ENCODE peak calls at places on chromosomes 5 and 9, in four cellular contexts. A is mammary epithelial cell; V is A549; L is CD4-positive, alpha-beta T cell. K is an unnamed sample.

GRCh38 chr9:124376329-124376728 is 38.9 kb downstream of the PSMB7 start:
- DNase-seq in A (no peak), V (no peak), L (no peak), K (no peak)

GRCh38 chr5:74105126-74105780 is 479.3 kb downstream of the ARHGEF28 start:
- DNase-seq in A (no peak), V (no peak), L (no peak), K (no peak)

GRCh38 chr9:75083188-75083976 is 4.6 kb downstream of the NMRK1 start:
- DNase-seq in A (peak; percentile 23), V (no peak), L (no peak), K (peak; percentile 57)

GRCh38 chr5:95261369-95262175 is 23.3 kb downstream of the MCTP1 start:
- DNase-seq in A (peak; percentile 9), V (no peak), L (no peak), K (peak; percentile 47)

GRCh38 chr9:31848505-31849285 is 535.7 kb upstream of the ACO1 start:
- DNase-seq in A (no peak), V (no peak), L (no peak), K (no peak)

GRCh38 chr5:163475416-163475815 is 15.0 kb downstream of the HMMR start:
- DNase-seq in A (no peak), V (no peak), L (no peak), K (no peak)

GRCh38 chr9:8883313-8883712 is 1083.7 kb upstream of the DMAC1 start:
- DNase-seq in A (no peak), V (no peak), L (no peak), K (no peak)

GRCh38 chr9:108468364-108468763 is 387.4 kb downstream of the ACTL7B start:
- DNase-seq in A (peak; percentile 49), V (peak; percentile 27), L (no peak), K (no peak)

GRCh38 chr5:125113328-125113727 is 366.9 kb upstream of the ZNF608 start:
- DNase-seq in A (no peak), V (no peak), L (no peak), K (no peak)

DNA sequence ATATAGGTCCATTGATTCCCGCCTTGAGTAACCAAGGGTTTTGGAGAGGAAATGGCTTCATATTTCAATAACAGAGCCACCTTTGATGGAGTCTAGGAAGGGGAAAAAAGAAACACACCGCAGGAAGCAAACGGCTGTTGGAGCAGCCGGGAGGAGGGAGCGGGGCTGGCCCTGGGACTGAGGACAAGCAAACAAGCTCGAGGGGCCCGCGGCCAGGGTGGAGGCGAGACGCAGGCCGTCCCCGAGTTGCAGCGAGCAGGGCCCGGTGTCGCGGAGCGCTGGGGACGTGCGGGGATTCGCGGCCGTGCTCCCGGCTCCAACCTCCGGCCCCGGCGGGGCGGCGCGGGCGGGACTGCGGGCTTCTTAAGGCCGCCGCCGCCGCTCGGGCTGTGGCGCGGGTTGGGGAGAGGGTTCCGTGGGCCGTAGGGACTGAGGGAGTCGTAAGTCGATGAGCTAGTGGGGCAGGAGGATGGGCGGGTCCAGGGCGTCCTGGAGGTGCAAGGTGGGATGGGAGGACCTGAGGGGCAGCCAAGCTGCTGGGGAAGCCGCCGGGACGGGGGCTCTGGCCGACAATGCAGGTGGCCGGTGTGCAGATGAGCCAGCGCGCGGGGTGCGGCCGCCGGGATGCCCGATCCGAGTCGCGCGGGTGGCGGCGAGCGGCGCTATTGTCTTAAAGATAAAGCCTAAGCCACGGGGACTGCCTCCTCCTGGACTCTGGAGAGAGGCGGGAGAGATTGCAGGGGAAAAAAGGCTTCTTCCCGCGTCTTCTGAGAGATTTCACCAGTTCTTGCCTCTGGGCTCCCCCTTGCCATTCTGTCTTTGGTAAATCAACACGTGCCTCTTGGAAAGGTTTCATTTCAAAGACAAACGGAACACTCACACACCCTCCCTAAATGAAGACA is 1.5 kb upstream of the HAPLN1 start:
- DNase-seq in A (peak; percentile 57), V (peak; percentile 67), L (no peak), K (peak; percentile 78)
- H3K27ac ChIP-seq in A (no peak overlapping the region), V (peak overlapping the region; percentile 36), L (no peak overlapping the region), K (no peak overlapping the region)

DNA sequence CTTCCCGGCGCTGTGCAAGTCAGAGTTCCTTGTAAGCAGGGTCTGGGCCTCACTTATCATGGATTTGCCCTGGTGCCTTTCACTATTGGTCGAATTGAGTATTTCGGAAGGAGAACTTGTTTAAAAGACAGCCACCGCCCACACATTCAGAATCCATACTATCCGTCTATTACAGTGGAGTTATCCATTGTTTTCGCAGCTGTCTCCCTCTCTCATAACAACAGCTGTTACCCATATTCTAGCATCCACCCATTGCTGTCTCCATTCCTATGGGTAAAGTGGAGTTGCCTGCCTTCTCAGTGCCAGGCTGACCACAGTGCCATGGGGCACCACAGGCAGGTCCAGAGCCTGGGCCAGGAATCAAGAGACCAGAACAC is 20.2 kb downstream of the FAXDC2 start:
- DNase-seq in A (no peak), V (no peak), L (no peak), K (no peak)
- TF ChIP-seq CTCF in A (no peak), V (no peak), L (no peak), K (no peak)

GRCh38 chr9:133710661-133711427 is 27.3 kb downstream of the SARDH start:
- DNase-seq in A (no peak), V (no peak), L (no peak), K (no peak)

GRCh38 chr9:133713960-133714495 is 24.1 kb downstream of the SARDH start:
- DNase-seq in A (no peak), V (no peak), L (no peak), K (no peak)

GRCh38 chr9:133713211-133713959 is 24.8 kb downstream of the SARDH start:
- DNase-seq in A (no peak), V (no peak), L (no peak), K (no peak)

GRCh38 chr9:133711428-133712220 is 26.5 kb downstream of the SARDH start:
- DNase-seq in A (no peak), V (no peak), L (no peak), K (peak; percentile 57)

DNA sequence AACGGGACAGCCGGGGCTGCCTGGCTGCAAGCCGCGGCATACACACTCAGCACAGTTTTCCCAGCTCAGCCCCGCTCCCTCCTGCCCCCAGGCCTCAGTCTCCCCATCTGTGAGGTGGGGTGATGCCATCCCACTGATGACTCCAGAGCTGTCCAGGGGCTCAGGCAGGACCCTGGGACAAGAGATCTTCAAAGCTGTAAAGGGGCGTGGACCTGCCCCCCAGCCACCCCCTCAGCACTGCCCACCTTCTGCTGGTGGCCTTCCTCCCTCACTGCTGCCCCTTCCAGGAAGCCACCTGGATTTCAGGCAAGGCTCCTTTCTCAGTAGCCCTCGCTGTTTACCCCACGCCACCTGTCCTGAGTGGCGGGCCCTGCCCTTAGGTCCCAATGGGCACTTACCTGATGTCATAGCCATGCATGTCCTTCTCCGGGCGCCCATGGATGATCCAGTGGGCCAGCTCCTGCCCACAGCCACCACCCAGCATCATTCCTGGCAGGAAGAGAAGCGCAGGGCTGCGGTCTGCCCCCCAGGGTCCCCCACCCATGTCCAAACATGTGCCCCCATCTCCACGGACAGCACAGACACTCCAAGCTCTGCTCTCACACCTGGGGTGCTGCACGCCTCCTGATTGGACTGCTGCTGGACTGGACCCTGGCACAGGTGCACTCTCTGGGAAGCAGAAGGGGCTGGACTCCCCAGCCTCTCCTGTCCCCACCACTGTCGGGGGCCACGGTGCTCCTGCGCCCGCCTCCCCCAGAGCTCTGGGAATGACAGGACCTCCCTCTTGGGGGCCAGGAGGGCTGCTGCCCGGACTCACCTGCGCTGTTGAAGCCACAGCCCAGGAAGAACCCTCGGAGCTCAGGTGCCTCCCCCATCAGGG is 25.7 kb downstream of the SARDH start:
- DNase-seq in A (no peak), V (no peak), L (no peak), K (no peak)
- H3K27ac ChIP-seq in A (no peak overlapping the region), V (no peak overlapping the region), L (no peak overlapping the region), K (no peak overlapping the region)

GRCh38 chr9:87834357-87834756 is 48.3 kb upstream of the SPATA31E1 start:
- DNase-seq in A (no peak), V (no peak), L (no peak), K (no peak)
- TF ChIP-seq CTCF in A (no peak), V (no peak), L (no peak), K (no peak)

DNA sequence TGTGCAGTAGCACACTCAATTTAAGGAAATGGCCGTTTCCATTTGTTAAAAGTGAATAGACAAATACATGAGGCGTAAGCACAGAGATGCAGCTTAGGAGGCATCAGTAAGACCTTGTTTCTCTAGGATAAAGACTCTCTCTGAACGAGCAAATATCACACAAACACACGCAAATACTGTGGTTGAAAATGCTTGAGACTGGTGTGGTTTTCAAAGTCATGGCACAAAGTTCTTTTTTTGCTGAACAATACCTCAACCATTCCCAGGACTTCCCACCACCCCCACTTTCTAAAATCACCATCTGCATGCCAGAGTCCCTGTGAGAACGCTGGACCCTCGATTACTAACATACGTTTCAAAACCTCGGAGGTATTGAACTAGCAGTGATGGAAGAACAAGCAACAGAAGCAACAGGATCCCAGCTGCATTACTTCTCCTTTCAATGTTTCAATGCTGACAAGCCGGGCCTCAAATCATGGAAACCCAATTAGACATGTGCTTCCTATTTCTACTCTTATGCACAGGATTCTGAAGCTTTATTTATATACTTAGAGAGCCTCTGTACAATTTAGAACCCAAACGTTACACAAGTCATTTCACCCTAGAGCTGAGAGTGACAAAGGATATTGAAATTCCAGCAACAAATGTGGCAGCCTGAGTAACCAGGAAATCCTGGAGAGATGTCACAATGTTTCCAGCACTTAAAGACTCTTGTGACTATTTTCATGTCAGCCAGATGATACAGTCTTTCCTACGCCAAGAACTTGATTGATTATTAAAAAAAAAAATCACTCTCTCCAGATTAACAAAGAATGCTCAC is 63.9 kb downstream of the CDC14B start:
- DNase-seq in A (no peak), V (no peak), L (no peak), K (no peak)
- H3K27ac ChIP-seq in A (no peak overlapping the region), V (no peak overlapping the region), L (no peak overlapping the region), K (no peak overlapping the region)

GRCh38 chr9:113417370-113417769 is 6.8 kb downstream of the C9orf43 start:
- DNase-seq in A (no peak), V (no peak), L (no peak), K (no peak)
- TF ChIP-seq CTCF in A (no peak), V (no peak), L (peak; percentile 9), K (no peak)

GRCh38 chr9:94630281-94630680 is 9.0 kb downstream of the FBP1 start:
- DNase-seq in A (no peak), V (no peak), L (no peak), K (no peak)
- H3K27ac ChIP-seq in A (no peak overlapping the region), V (no peak overlapping the region), L (no peak overlapping the region), K (no peak overlapping the region)

K was measured in RWPE1.